ENCODE peak calls at places on chromosomes 6 and 20, in seven cellular contexts. O is DND-41, K is hepatocyte, X is heart right ventricle, D is astrocyte of the cerebellum, J is upper lobe of right lung, H is IMR-90. I is an unnamed sample.
A peak's percentile ranks its signal among the peaks of the same experiment; 100 is the strongest.

GRCh38 chr6:6823568-6824224 is 235.2 kb downstream of the LY86 start:
- DNase-seq in O (no peak), K (no peak), X (no peak), D (no peak), J (no peak), H (no peak), I (no peak)

GRCh38 chr6:166165558-166166313 is 1.9 kb downstream of the TBXT start:
- DNase-seq in O (no peak), K (no peak), X (no peak), D (no peak), J (no peak), H (no peak), I (no peak)

GRCh38 chr20:42986143-42986773 is 203.4 kb downstream of the PTPRT start:
- DNase-seq in O (no peak), K (no peak), X (no peak), D (no peak), J (no peak), H (no peak), I (no peak)

GRCh38 chr6:5511924-5512323 is 250.6 kb downstream of the FARS2 start:
- DNase-seq in O (no peak), K (no peak), X (no peak), D (peak; percentile 91), J (no peak), H (peak; percentile 88), I (no peak)

GRCh38 chr20:58127731-58128130 is 100.7 kb downstream of the ANKRD60 start:
- DNase-seq in O (peak; percentile 35), K (no peak), X (no peak), D (peak; percentile 98), J (peak; percentile 25), H (peak; percentile 22), I (no peak)

GRCh38 chr6:37130704-37131103 is 39.2 kb upstream of the PIM1 start:
- DNase-seq in O (no peak), K (peak; percentile 41), X (no peak), D (no peak), J (peak; percentile 88), H (peak; percentile 56), I (no peak)

GRCh38 chr6:139010674-139011073 is 17.9 kb upstream of the ABRACL start:
- DNase-seq in O (no peak), K (no peak), X (no peak), D (no peak), J (no peak), H (no peak), I (no peak)

GRCh38 chr20:38454556-38455473 is 17.8 kb upstream of the RALGAPB start:
- DNase-seq in O (no peak), K (no peak), X (no peak), D (no peak), J (no peak), H (no peak), I (no peak)

GRCh38 chr6:125831660-125832059 is 40.9 kb downstream of the NCOA7 start:
- DNase-seq in O (no peak), K (no peak), X (no peak), D (no peak), J (no peak), H (no peak), I (no peak)

GRCh38 chr20:41004561-41005360 is 23.9 kb upstream of the TOP1 start:
- DNase-seq in O (no peak), K (no peak), X (no peak), D (no peak), J (peak; percentile 22), H (peak; percentile 44), I (no peak)

GRCh38 chr20:32524871-32525501 is 60.1 kb downstream of the NOL4L start:
- DNase-seq in O (no peak), K (no peak), X (peak; percentile 77), D (no peak), J (peak; percentile 85), H (no peak), I (no peak)

GRCh38 chr6:165660881-165661415 is 2.1 kb downstream of the PDE10A start:
- DNase-seq in O (no peak), K (peak; percentile 19), X (no peak), D (no peak), J (no peak), H (no peak), I (no peak)

GRCh38 chr20:23116301-23117089 is 30.4 kb upstream of the CD93 start:
- DNase-seq in O (peak; percentile 62), K (peak; percentile 57), X (no peak), D (no peak), J (peak; percentile 40), H (peak; percentile 47), I (no peak)

GRCh38 chr6:147677647-147678046 is 169.2 kb downstream of the SAMD5 start:
- DNase-seq in O (no peak), K (no peak), X (no peak), D (no peak), J (no peak), H (no peak), I (no peak)

GRCh38 chr20:23048283-23049200 is 930 bp downstream of the THBD start:
- DNase-seq in O (no peak), K (peak; percentile 76), X (peak; percentile 75), D (no peak), J (peak; percentile 88), H (peak; percentile 1), I (no peak)

GRCh38 chr6:76612818-76613452 is 540.5 kb upstream of the IMPG1 start:
- DNase-seq in O (no peak), K (no peak), X (no peak), D (no peak), J (no peak), H (no peak), I (no peak)

GRCh38 chr20:57560554-57561355 is at the start of gene PCK1:
- DNase-seq in O (no peak), K (peak; percentile 82), X (peak; percentile 65), D (no peak), J (no peak), H (peak; percentile 1), I (no peak)

GRCh38 chr6:27468334-27468733 is 4.6 kb downstream of the ZNF184 start:
- DNase-seq in O (no peak), K (no peak), X (no peak), D (no peak), J (no peak), H (peak; percentile 77), I (no peak)

GRCh38 chr6:79570129-79570801 is 33.0 kb upstream of the LCA5 start:
- DNase-seq in O (no peak), K (peak; percentile 73), X (no peak), D (peak; percentile 13), J (no peak), H (peak; percentile 72), I (no peak)

GRCh38 chr6:45538636-45539035 is 160.9 kb upstream of the SUPT3H start:
- DNase-seq in O (no peak), K (peak; percentile 19), X (no peak), D (no peak), J (no peak), H (no peak), I (no peak)

GRCh38 chr6:151313060-151313459 is 73.3 kb downstream of the AKAP12 start:
- DNase-seq in O (no peak), K (peak; percentile 65), X (no peak), D (no peak), J (no peak), H (no peak), I (no peak)

GRCh38 chr6:20936949-20937348 is 402.7 kb downstream of the CDKAL1 start:
- DNase-seq in O (no peak), K (no peak), X (no peak), D (no peak), J (no peak), H (no peak), I (no peak)
- TF ChIP-seq CTCF in O (no peak), K (no peak), X (no peak), D (no peak), J (no peak), H (no peak), I (no peak)

GRCh38 chr20:235891-236290 is 8.8 kb downstream of the DEFB129 start:
- DNase-seq in O (no peak), K (peak; percentile 12), X (no peak), D (no peak), J (no peak), H (no peak), I (no peak)
- TF ChIP-seq CTCF in O (peak; percentile 10), K (peak; percentile 28), X (no peak), D (no peak), J (peak; percentile 18), H (no peak), I (no peak)

DNA sequence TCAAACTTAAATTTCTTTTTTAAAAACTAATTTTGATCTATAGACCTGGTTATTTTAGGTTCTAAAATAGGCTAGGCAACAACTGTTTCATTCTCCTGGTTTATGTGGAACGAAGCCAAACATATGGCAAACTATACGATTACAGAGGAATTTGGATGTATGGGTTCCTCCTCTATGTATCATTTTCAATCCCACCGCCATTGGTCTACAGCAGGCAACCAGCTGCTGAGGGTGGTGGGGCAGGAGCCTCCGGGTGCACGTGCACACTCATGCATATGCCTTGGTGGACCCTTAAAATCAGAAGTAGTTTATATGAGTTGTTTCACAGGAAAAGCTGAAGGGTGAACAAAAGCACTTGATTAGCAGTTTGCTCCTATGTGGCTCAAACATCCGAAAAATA is 38.5 kb downstream of the LAMA4 start:
- DNase-seq in O (no peak), K (no peak), X (no peak), D (no peak), J (no peak), H (peak; percentile 41), I (no peak)
- TF ChIP-seq CTCF in O (no peak), K (no peak), X (no peak), D (no peak), J (no peak), H (no peak), I (no peak)

DNA sequence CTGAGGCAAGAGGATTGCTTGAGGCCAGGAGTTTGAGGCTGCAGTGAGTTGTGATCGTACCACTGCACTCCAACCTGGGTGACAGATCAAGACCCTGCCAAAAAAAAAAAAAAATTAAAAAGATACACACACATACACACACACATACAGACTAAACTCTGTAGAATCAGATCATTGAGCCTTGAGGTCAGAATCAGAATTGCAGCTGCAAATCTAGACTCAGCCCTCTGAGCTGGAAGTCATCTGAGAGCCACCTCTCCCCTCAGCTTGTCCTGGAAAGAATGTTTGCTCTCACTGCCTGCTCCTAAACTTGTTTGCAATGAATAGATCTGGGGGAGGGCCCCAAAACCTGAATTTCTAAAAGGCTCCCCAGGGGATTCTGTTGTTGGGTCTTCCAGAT is 41.4 kb upstream of the ANGPT4 start:
- DNase-seq in O (no peak), K (no peak), X (no peak), D (no peak), J (no peak), H (peak; percentile 1), I (no peak)
- TF ChIP-seq CTCF in O (peak; percentile 16), K (no peak), X (no peak), D (peak; percentile 19), J (no peak), H (no peak), I (no peak)

GRCh38 chr20:17617868-17618672 is 48.2 kb downstream of the DSTN start:
- DNase-seq in O (no peak), K (no peak), X (no peak), D (no peak), J (peak; percentile 76), H (no peak), I (no peak)
- TF ChIP-seq CTCF in O (no peak), K (no peak), X (no peak), D (no peak), J (peak; percentile 8), H (no peak), I (peak; percentile 9)

I was measured in CD8-positive, alpha-beta T cell.